ENCODE peak calls at places on chromosomes 2 and 18, in ten cellular contexts. One of them, this sample, is unnamed.

GRCh38 chr2:68716948-68717661 is 17.5 kb upstream of the ARHGAP25 start:
- DNase-seq in ACHN: no peak
- DNase-seq in NCI-H1694: no peak
- DNase-seq in tibial artery: no peak
- DNase-seq in activated B cell treated with CpG ODN at 0.5 μM for 24 hours: no peak
- DNase-seq in sciatic nerve: no peak
- DNase-seq in nephron progenitor cell: no peak
- DNase-seq in NCI-H2171 treated with DMSO at 0.1 percent for 48 hours: no peak
- DNase-seq in RWPE1: no peak
- DNase-seq in NCI-H1092 treated with DMSO at 0.1 percent for 48 hours: no peak
- DNase-seq in this sample: no peak

GRCh38 chr18:39166776-39167175 is 1601.2 kb upstream of the CELF4 start:
- DNase-seq in nephron progenitor cell: no peak
- DNase-seq in NCI-H2171 treated with DMSO at 0.1 percent for 48 hours: no peak
- DNase-seq in NCI-H1694: no peak
- DNase-seq in tibial artery: no peak
- DNase-seq in activated B cell treated with CpG ODN at 0.5 μM for 24 hours: no peak
- DNase-seq in RWPE1: no peak
- DNase-seq in ACHN: no peak
- DNase-seq in NCI-H1092 treated with DMSO at 0.1 percent for 48 hours: no peak
- DNase-seq in sciatic nerve: no peak
- DNase-seq in this sample: no peak

GRCh38 chr2:71925268-71926097 is 222.2 kb downstream of the CYP26B1 start:
- DNase-seq in ACHN: no peak
- DNase-seq in nephron progenitor cell: no peak
- DNase-seq in NCI-H2171 treated with DMSO at 0.1 percent for 48 hours: peak; percentile 12
- DNase-seq in NCI-H1092 treated with DMSO at 0.1 percent for 48 hours: no peak
- DNase-seq in RWPE1: no peak
- DNase-seq in sciatic nerve: no peak
- DNase-seq in activated B cell treated with CpG ODN at 0.5 μM for 24 hours: no peak
- DNase-seq in NCI-H1694: no peak
- DNase-seq in tibial artery: no peak
- DNase-seq in this sample: no peak

GRCh38 chr2:216554755-216555154 is 56.1 kb downstream of the RPL37A start:
- DNase-seq in activated B cell treated with CpG ODN at 0.5 μM for 24 hours: no peak
- DNase-seq in ACHN: no peak
- DNase-seq in sciatic nerve: no peak
- DNase-seq in NCI-H1694: no peak
- DNase-seq in RWPE1: no peak
- DNase-seq in NCI-H1092 treated with DMSO at 0.1 percent for 48 hours: peak; percentile 44
- DNase-seq in tibial artery: no peak
- DNase-seq in nephron progenitor cell: no peak
- DNase-seq in NCI-H2171 treated with DMSO at 0.1 percent for 48 hours: peak; percentile 82
- DNase-seq in this sample: peak; percentile 45

GRCh38 chr18:6056171-6056932 is 161.0 kb upstream of the TMEM200C start:
- DNase-seq in RWPE1: no peak
- DNase-seq in NCI-H1092 treated with DMSO at 0.1 percent for 48 hours: no peak
- DNase-seq in nephron progenitor cell: no peak
- DNase-seq in ACHN: peak; percentile 29
- DNase-seq in NCI-H2171 treated with DMSO at 0.1 percent for 48 hours: no peak
- DNase-seq in tibial artery: no peak
- DNase-seq in sciatic nerve: no peak
- DNase-seq in activated B cell treated with CpG ODN at 0.5 μM for 24 hours: no peak
- DNase-seq in NCI-H1694: no peak
- DNase-seq in this sample: peak; percentile 2

GRCh38 chr2:207142461-207142860 is 23.3 kb downstream of the KLF7 start:
- DNase-seq in NCI-H2171 treated with DMSO at 0.1 percent for 48 hours: no peak
- DNase-seq in activated B cell treated with CpG ODN at 0.5 μM for 24 hours: no peak
- DNase-seq in nephron progenitor cell: no peak
- DNase-seq in NCI-H1694: no peak
- DNase-seq in ACHN: peak; percentile 22
- DNase-seq in sciatic nerve: no peak
- DNase-seq in tibial artery: no peak
- DNase-seq in RWPE1: no peak
- DNase-seq in NCI-H1092 treated with DMSO at 0.1 percent for 48 hours: no peak
- DNase-seq in this sample: no peak

GRCh38 chr2:149375801-149376349 is 45.5 kb downstream of the LYPD6 start:
- DNase-seq in NCI-H2171 treated with DMSO at 0.1 percent for 48 hours: no peak
- DNase-seq in ACHN: no peak
- DNase-seq in NCI-H1092 treated with DMSO at 0.1 percent for 48 hours: no peak
- DNase-seq in activated B cell treated with CpG ODN at 0.5 μM for 24 hours: no peak
- DNase-seq in NCI-H1694: no peak
- DNase-seq in tibial artery: no peak
- DNase-seq in nephron progenitor cell: no peak
- DNase-seq in RWPE1: no peak
- DNase-seq in sciatic nerve: no peak
- DNase-seq in this sample: no peak

GRCh38 chr2:103437161-103437560 is 675.3 kb downstream of the TMEM182 start:
- DNase-seq in activated B cell treated with CpG ODN at 0.5 μM for 24 hours: no peak
- DNase-seq in NCI-H1694: no peak
- DNase-seq in NCI-H2171 treated with DMSO at 0.1 percent for 48 hours: no peak
- DNase-seq in tibial artery: no peak
- DNase-seq in NCI-H1092 treated with DMSO at 0.1 percent for 48 hours: no peak
- DNase-seq in sciatic nerve: no peak
- DNase-seq in RWPE1: no peak
- DNase-seq in nephron progenitor cell: no peak
- DNase-seq in ACHN: peak; percentile 50
- DNase-seq in this sample: no peak

GRCh38 chr2:201831469-201831868 is 25.1 kb downstream of the CDK15 start:
- DNase-seq in RWPE1: no peak
- DNase-seq in NCI-H1092 treated with DMSO at 0.1 percent for 48 hours: no peak
- DNase-seq in NCI-H2171 treated with DMSO at 0.1 percent for 48 hours: no peak
- DNase-seq in ACHN: no peak
- DNase-seq in tibial artery: no peak
- DNase-seq in sciatic nerve: no peak
- DNase-seq in NCI-H1694: no peak
- DNase-seq in activated B cell treated with CpG ODN at 0.5 μM for 24 hours: no peak
- DNase-seq in nephron progenitor cell: no peak
- DNase-seq in this sample: no peak

GRCh38 chr2:202185816-202186221 is 52.6 kb downstream of the SUMO1 start:
- DNase-seq in RWPE1: peak; percentile 26
- DNase-seq in NCI-H2171 treated with DMSO at 0.1 percent for 48 hours: peak; percentile 52
- DNase-seq in nephron progenitor cell: no peak
- DNase-seq in ACHN: peak; percentile 12
- DNase-seq in sciatic nerve: no peak
- DNase-seq in activated B cell treated with CpG ODN at 0.5 μM for 24 hours: no peak
- DNase-seq in NCI-H1694: no peak
- DNase-seq in NCI-H1092 treated with DMSO at 0.1 percent for 48 hours: no peak
- DNase-seq in tibial artery: no peak
- DNase-seq in this sample: no peak

GRCh38 chr2:30566675-30567074 is 119.6 kb downstream of the LCLAT1 start:
- DNase-seq in nephron progenitor cell: no peak
- DNase-seq in NCI-H1092 treated with DMSO at 0.1 percent for 48 hours: no peak
- DNase-seq in sciatic nerve: no peak
- DNase-seq in ACHN: no peak
- DNase-seq in NCI-H2171 treated with DMSO at 0.1 percent for 48 hours: no peak
- DNase-seq in tibial artery: no peak
- DNase-seq in RWPE1: no peak
- DNase-seq in activated B cell treated with CpG ODN at 0.5 μM for 24 hours: no peak
- DNase-seq in NCI-H1694: no peak
- DNase-seq in this sample: no peak

GRCh38 chr2:88199912-88200682 is 30.0 kb downstream of the THNSL2 start:
- DNase-seq in ACHN: peak; percentile 28
- DNase-seq in sciatic nerve: peak; percentile 77
- DNase-seq in NCI-H1694: no peak
- DNase-seq in nephron progenitor cell: peak; percentile 69
- DNase-seq in NCI-H2171 treated with DMSO at 0.1 percent for 48 hours: peak; percentile 27
- DNase-seq in NCI-H1092 treated with DMSO at 0.1 percent for 48 hours: no peak
- DNase-seq in activated B cell treated with CpG ODN at 0.5 μM for 24 hours: no peak
- DNase-seq in RWPE1: no peak
- DNase-seq in tibial artery: peak; percentile 35
- DNase-seq in this sample: no peak

GRCh38 chr2:13230221-13230620 is 513.5 kb downstream of the TRIB2 start:
- DNase-seq in tibial artery: no peak
- DNase-seq in NCI-H2171 treated with DMSO at 0.1 percent for 48 hours: peak; percentile 70
- DNase-seq in ACHN: no peak
- DNase-seq in NCI-H1694: no peak
- DNase-seq in NCI-H1092 treated with DMSO at 0.1 percent for 48 hours: no peak
- DNase-seq in sciatic nerve: no peak
- DNase-seq in RWPE1: no peak
- DNase-seq in activated B cell treated with CpG ODN at 0.5 μM for 24 hours: no peak
- DNase-seq in nephron progenitor cell: no peak
- DNase-seq in this sample: no peak

GRCh38 chr2:158412206-158412605 is 44.3 kb downstream of the CCDC148 start:
- DNase-seq in activated B cell treated with CpG ODN at 0.5 μM for 24 hours: no peak
- DNase-seq in sciatic nerve: no peak
- DNase-seq in NCI-H2171 treated with DMSO at 0.1 percent for 48 hours: no peak
- DNase-seq in NCI-H1694: no peak
- DNase-seq in RWPE1: no peak
- DNase-seq in tibial artery: no peak
- DNase-seq in NCI-H1092 treated with DMSO at 0.1 percent for 48 hours: no peak
- DNase-seq in nephron progenitor cell: no peak
- DNase-seq in ACHN: peak; percentile 13
- DNase-seq in this sample: no peak

GRCh38 chr2:72892506-72893173 is 5.4 kb downstream of the SPR start:
- DNase-seq in sciatic nerve: peak; percentile 79
- DNase-seq in RWPE1: peak; percentile 80
- DNase-seq in NCI-H2171 treated with DMSO at 0.1 percent for 48 hours: peak; percentile 71
- DNase-seq in ACHN: peak; percentile 89
- DNase-seq in NCI-H1694: peak; percentile 75
- DNase-seq in tibial artery: no peak
- DNase-seq in nephron progenitor cell: peak; percentile 73
- DNase-seq in NCI-H1092 treated with DMSO at 0.1 percent for 48 hours: peak; percentile 49
- DNase-seq in activated B cell treated with CpG ODN at 0.5 μM for 24 hours: no peak
- DNase-seq in this sample: peak; percentile 59

GRCh38 chr2:233766416-233766815 is 6.3 kb downstream of the UGT1A1 start:
- DNase-seq in NCI-H2171 treated with DMSO at 0.1 percent for 48 hours: no peak
- DNase-seq in NCI-H1694: no peak
- DNase-seq in NCI-H1092 treated with DMSO at 0.1 percent for 48 hours: no peak
- DNase-seq in sciatic nerve: no peak
- DNase-seq in activated B cell treated with CpG ODN at 0.5 μM for 24 hours: no peak
- DNase-seq in nephron progenitor cell: no peak
- DNase-seq in ACHN: no peak
- DNase-seq in RWPE1: no peak
- DNase-seq in tibial artery: no peak
- DNase-seq in this sample: no peak

GRCh38 chr2:210363261-210363660 is 48.3 kb upstream of the MYL1 start:
- DNase-seq in sciatic nerve: no peak
- DNase-seq in NCI-H1694: no peak
- DNase-seq in activated B cell treated with CpG ODN at 0.5 μM for 24 hours: no peak
- DNase-seq in nephron progenitor cell: no peak
- DNase-seq in tibial artery: no peak
- DNase-seq in NCI-H2171 treated with DMSO at 0.1 percent for 48 hours: no peak
- DNase-seq in NCI-H1092 treated with DMSO at 0.1 percent for 48 hours: peak; percentile 0
- DNase-seq in RWPE1: no peak
- DNase-seq in ACHN: peak; percentile 39
- DNase-seq in this sample: no peak

GRCh38 chr18:65568866-65569265 is 181.9 kb upstream of the CDH7 start:
- DNase-seq in NCI-H1694: no peak
- DNase-seq in NCI-H1092 treated with DMSO at 0.1 percent for 48 hours: no peak
- DNase-seq in sciatic nerve: no peak
- DNase-seq in ACHN: no peak
- DNase-seq in tibial artery: no peak
- DNase-seq in nephron progenitor cell: no peak
- DNase-seq in RWPE1: peak; percentile 7
- DNase-seq in activated B cell treated with CpG ODN at 0.5 μM for 24 hours: no peak
- DNase-seq in NCI-H2171 treated with DMSO at 0.1 percent for 48 hours: no peak
- DNase-seq in this sample: no peak

GRCh38 chr18:76819411-76820136 is 2.8 kb upstream of the ZNF236 start:
- DNase-seq in NCI-H1092 treated with DMSO at 0.1 percent for 48 hours: no peak
- DNase-seq in nephron progenitor cell: no peak
- DNase-seq in activated B cell treated with CpG ODN at 0.5 μM for 24 hours: no peak
- DNase-seq in ACHN: no peak
- DNase-seq in tibial artery: no peak
- DNase-seq in NCI-H1694: no peak
- DNase-seq in RWPE1: no peak
- DNase-seq in NCI-H2171 treated with DMSO at 0.1 percent for 48 hours: no peak
- DNase-seq in sciatic nerve: no peak
- DNase-seq in this sample: no peak

GRCh38 chr2:172449916-172450550 is 22.6 kb downstream of the ITGA6 start:
- DNase-seq in NCI-H2171 treated with DMSO at 0.1 percent for 48 hours: no peak
- DNase-seq in NCI-H1092 treated with DMSO at 0.1 percent for 48 hours: no peak
- DNase-seq in activated B cell treated with CpG ODN at 0.5 μM for 24 hours: no peak
- DNase-seq in sciatic nerve: no peak
- DNase-seq in ACHN: peak; percentile 39
- DNase-seq in RWPE1: no peak
- DNase-seq in nephron progenitor cell: no peak
- DNase-seq in tibial artery: no peak
- DNase-seq in NCI-H1694: no peak
- DNase-seq in this sample: no peak

GRCh38 chr2:28282861-28283646 is 109.6 kb upstream of the FOSL2 start:
- DNase-seq in RWPE1: no peak
- DNase-seq in ACHN: no peak
- DNase-seq in activated B cell treated with CpG ODN at 0.5 μM for 24 hours: no peak
- DNase-seq in nephron progenitor cell: no peak
- DNase-seq in sciatic nerve: no peak
- DNase-seq in NCI-H1694: no peak
- DNase-seq in tibial artery: no peak
- DNase-seq in NCI-H2171 treated with DMSO at 0.1 percent for 48 hours: no peak
- DNase-seq in NCI-H1092 treated with DMSO at 0.1 percent for 48 hours: no peak
- DNase-seq in this sample: no peak

This sample was measured in SJCRH30.